ENCODE peak calls at places on chromosomes 2 and 18, in ten cellular contexts. One of them, this sample, is unnamed.

GRCh38 chr2:147607379-147607778 is 237.4 kb upstream of the ACVR2A start:
- DNase-seq in A549: no peak
- DNase-seq in body of pancreas: no peak
- DNase-seq in neuronal stem cell: no peak
- DNase-seq in CD8-positive, alpha-beta memory T cell: no peak
- DNase-seq in SJSA1: no peak
- DNase-seq in naive thymus-derived CD4-positive, alpha-beta T cell: no peak
- DNase-seq in astrocyte: no peak
- DNase-seq in uterus: no peak
- DNase-seq in thoracic aorta: no peak
- DNase-seq in this sample: no peak

GRCh38 chr2:235639387-235639786 is 145.5 kb downstream of the AGAP1 start:
- DNase-seq in A549: peak
- DNase-seq in body of pancreas: peak
- DNase-seq in neuronal stem cell: no peak
- DNase-seq in CD8-positive, alpha-beta memory T cell: no peak
- DNase-seq in SJSA1: peak
- DNase-seq in naive thymus-derived CD4-positive, alpha-beta T cell: no peak
- DNase-seq in astrocyte: peak
- DNase-seq in uterus: peak
- DNase-seq in thoracic aorta: peak
- DNase-seq in this sample: peak

GRCh38 chr18:79599503-79599931 is 80.1 kb upstream of the CTDP1 start:
- DNase-seq in A549: peak
- DNase-seq in body of pancreas: no peak
- DNase-seq in neuronal stem cell: no peak
- DNase-seq in CD8-positive, alpha-beta memory T cell: no peak
- DNase-seq in SJSA1: peak
- DNase-seq in naive thymus-derived CD4-positive, alpha-beta T cell: no peak
- DNase-seq in astrocyte: peak
- DNase-seq in uterus: peak
- DNase-seq in thoracic aorta: no peak
- DNase-seq in this sample: peak

GRCh38 chr18:35780937-35781336 is 191.5 kb upstream of the RMP24 start:
- DNase-seq in A549: no peak
- DNase-seq in body of pancreas: no peak
- DNase-seq in neuronal stem cell: no peak
- DNase-seq in CD8-positive, alpha-beta memory T cell: no peak
- DNase-seq in SJSA1: no peak
- DNase-seq in naive thymus-derived CD4-positive, alpha-beta T cell: no peak
- DNase-seq in astrocyte: no peak
- DNase-seq in uterus: no peak
- DNase-seq in thoracic aorta: no peak
- DNase-seq in this sample: no peak

GRCh38 chr2:231928901-231929725 is 2.9 kb upstream of the NPPC start:
- DNase-seq in A549: no peak
- DNase-seq in body of pancreas: no peak
- DNase-seq in neuronal stem cell: no peak
- DNase-seq in CD8-positive, alpha-beta memory T cell: no peak
- DNase-seq in SJSA1: peak
- DNase-seq in naive thymus-derived CD4-positive, alpha-beta T cell: no peak
- DNase-seq in astrocyte: no peak
- DNase-seq in uterus: no peak
- DNase-seq in thoracic aorta: no peak
- DNase-seq in this sample: peak

GRCh38 chr2:178874529-178875240 is 67.5 kb upstream of the TTN start:
- DNase-seq in A549: no peak
- DNase-seq in body of pancreas: peak
- DNase-seq in neuronal stem cell: no peak
- DNase-seq in CD8-positive, alpha-beta memory T cell: no peak
- DNase-seq in SJSA1: no peak
- DNase-seq in naive thymus-derived CD4-positive, alpha-beta T cell: no peak
- DNase-seq in astrocyte: no peak
- DNase-seq in uterus: no peak
- DNase-seq in thoracic aorta: no peak
- DNase-seq in this sample: no peak

GRCh38 chr18:76672627-76673026 is 149.7 kb upstream of the ZNF236 start:
- DNase-seq in A549: no peak
- DNase-seq in body of pancreas: no peak
- DNase-seq in neuronal stem cell: no peak
- DNase-seq in CD8-positive, alpha-beta memory T cell: no peak
- DNase-seq in SJSA1: no peak
- DNase-seq in naive thymus-derived CD4-positive, alpha-beta T cell: no peak
- DNase-seq in astrocyte: peak
- DNase-seq in uterus: peak
- DNase-seq in thoracic aorta: no peak
- DNase-seq in this sample: no peak

GRCh38 chr2:143205106-143205764 is 76.0 kb downstream of the ARHGAP15 start:
- DNase-seq in A549: peak
- DNase-seq in body of pancreas: no peak
- DNase-seq in neuronal stem cell: no peak
- DNase-seq in CD8-positive, alpha-beta memory T cell: no peak
- DNase-seq in SJSA1: no peak
- DNase-seq in naive thymus-derived CD4-positive, alpha-beta T cell: peak
- DNase-seq in astrocyte: peak
- DNase-seq in uterus: no peak
- DNase-seq in thoracic aorta: no peak
- DNase-seq in this sample: no peak

GRCh38 chr2:131004446-131005209 is 88.6 kb downstream of the FAM168B start:
- DNase-seq in A549: no peak
- DNase-seq in body of pancreas: no peak
- DNase-seq in neuronal stem cell: no peak
- DNase-seq in CD8-positive, alpha-beta memory T cell: no peak
- DNase-seq in SJSA1: no peak
- DNase-seq in naive thymus-derived CD4-positive, alpha-beta T cell: no peak
- DNase-seq in astrocyte: no peak
- DNase-seq in uterus: no peak
- DNase-seq in thoracic aorta: no peak
- DNase-seq in this sample: no peak

GRCh38 chr2:174176898-174177297 is 71.4 kb downstream of the OLA1 start:
- DNase-seq in A549: no peak
- DNase-seq in body of pancreas: no peak
- DNase-seq in neuronal stem cell: peak
- DNase-seq in CD8-positive, alpha-beta memory T cell: no peak
- DNase-seq in SJSA1: no peak
- DNase-seq in naive thymus-derived CD4-positive, alpha-beta T cell: no peak
- DNase-seq in astrocyte: peak
- DNase-seq in uterus: no peak
- DNase-seq in thoracic aorta: no peak
- DNase-seq in this sample: no peak

GRCh38 chr2:38092196-38092902 is 16.4 kb upstream of the CYP1B1 start:
- DNase-seq in A549: peak
- DNase-seq in body of pancreas: no peak
- DNase-seq in neuronal stem cell: no peak
- DNase-seq in CD8-positive, alpha-beta memory T cell: no peak
- DNase-seq in SJSA1: peak
- DNase-seq in naive thymus-derived CD4-positive, alpha-beta T cell: no peak
- DNase-seq in astrocyte: peak
- DNase-seq in uterus: peak
- DNase-seq in thoracic aorta: no peak
- DNase-seq in this sample: no peak

GRCh38 chr18:74832999-74833398 is 235.3 kb downstream of the ZNF407 start:
- DNase-seq in A549: no peak
- DNase-seq in body of pancreas: no peak
- DNase-seq in neuronal stem cell: no peak
- DNase-seq in CD8-positive, alpha-beta memory T cell: no peak
- DNase-seq in SJSA1: no peak
- DNase-seq in naive thymus-derived CD4-positive, alpha-beta T cell: no peak
- DNase-seq in astrocyte: no peak
- DNase-seq in uterus: no peak
- DNase-seq in thoracic aorta: no peak
- DNase-seq in this sample: no peak

GRCh38 chr2:230520875-230521155 is 104.8 kb downstream of the SP100 start:
- DNase-seq in A549: peak
- DNase-seq in body of pancreas: no peak
- DNase-seq in neuronal stem cell: no peak
- DNase-seq in CD8-positive, alpha-beta memory T cell: no peak
- DNase-seq in SJSA1: no peak
- DNase-seq in naive thymus-derived CD4-positive, alpha-beta T cell: no peak
- DNase-seq in astrocyte: peak
- DNase-seq in uterus: no peak
- DNase-seq in thoracic aorta: no peak
- DNase-seq in this sample: no peak

GRCh38 chr18:66344227-66344626 is 259.7 kb downstream of the CDH19 start:
- DNase-seq in A549: no peak
- DNase-seq in body of pancreas: no peak
- DNase-seq in neuronal stem cell: no peak
- DNase-seq in CD8-positive, alpha-beta memory T cell: no peak
- DNase-seq in SJSA1: no peak
- DNase-seq in naive thymus-derived CD4-positive, alpha-beta T cell: no peak
- DNase-seq in astrocyte: no peak
- DNase-seq in uterus: no peak
- DNase-seq in thoracic aorta: no peak
- DNase-seq in this sample: no peak

GRCh38 chr2:114127372-114127771 is 237.5 kb downstream of the ACTR3 start:
- DNase-seq in A549: no peak
- DNase-seq in body of pancreas: no peak
- DNase-seq in neuronal stem cell: no peak
- DNase-seq in CD8-positive, alpha-beta memory T cell: no peak
- DNase-seq in SJSA1: no peak
- DNase-seq in naive thymus-derived CD4-positive, alpha-beta T cell: no peak
- DNase-seq in astrocyte: peak
- DNase-seq in uterus: no peak
- DNase-seq in thoracic aorta: no peak
- DNase-seq in this sample: no peak

GRCh38 chr2:42904576-42904876 is 112.1 kb upstream of the HAAO start:
- DNase-seq in A549: no peak
- DNase-seq in body of pancreas: no peak
- DNase-seq in neuronal stem cell: no peak
- DNase-seq in CD8-positive, alpha-beta memory T cell: no peak
- DNase-seq in SJSA1: no peak
- DNase-seq in naive thymus-derived CD4-positive, alpha-beta T cell: no peak
- DNase-seq in astrocyte: no peak
- DNase-seq in uterus: no peak
- DNase-seq in thoracic aorta: no peak
- DNase-seq in this sample: no peak

GRCh38 chr2:229270551-229271410 is at the start of gene PID1:
- DNase-seq in A549: peak
- DNase-seq in body of pancreas: peak
- DNase-seq in neuronal stem cell: peak
- DNase-seq in CD8-positive, alpha-beta memory T cell: no peak
- DNase-seq in SJSA1: no peak
- DNase-seq in naive thymus-derived CD4-positive, alpha-beta T cell: no peak
- DNase-seq in astrocyte: peak
- DNase-seq in uterus: peak
- DNase-seq in thoracic aorta: no peak
- DNase-seq in this sample: no peak

GRCh38 chr2:2172516-2172915 is 158.6 kb downstream of the MYT1L start:
- DNase-seq in A549: no peak
- DNase-seq in body of pancreas: no peak
- DNase-seq in neuronal stem cell: no peak
- DNase-seq in CD8-positive, alpha-beta memory T cell: no peak
- DNase-seq in SJSA1: no peak
- DNase-seq in naive thymus-derived CD4-positive, alpha-beta T cell: no peak
- DNase-seq in astrocyte: no peak
- DNase-seq in uterus: no peak
- DNase-seq in thoracic aorta: no peak
- DNase-seq in this sample: no peak
- H3K27ac ChIP-seq in A549: no peak
- H3K27ac ChIP-seq in body of pancreas: no peak
- H3K27ac ChIP-seq in neuronal stem cell: no peak
- H3K27ac ChIP-seq in CD8-positive, alpha-beta memory T cell: no peak
- H3K27ac ChIP-seq in SJSA1: no peak
- H3K27ac ChIP-seq in naive thymus-derived CD4-positive, alpha-beta T cell: no peak
- H3K27ac ChIP-seq in astrocyte: no peak
- H3K27ac ChIP-seq in uterus: no peak
- H3K27ac ChIP-seq in thoracic aorta: no peak
- H3K27ac ChIP-seq in this sample: no peak

GRCh38 chr2:241615041-241615440 is 21.9 kb downstream of the THAP4 start:
- DNase-seq in A549: no peak
- DNase-seq in body of pancreas: no peak
- DNase-seq in neuronal stem cell: no peak
- DNase-seq in CD8-positive, alpha-beta memory T cell: no peak
- DNase-seq in SJSA1: no peak
- DNase-seq in naive thymus-derived CD4-positive, alpha-beta T cell: no peak
- DNase-seq in astrocyte: no peak
- DNase-seq in uterus: no peak
- DNase-seq in thoracic aorta: no peak
- DNase-seq in this sample: no peak

GRCh38 chr2:241616168-241617125 is 20.5 kb downstream of the THAP4 start:
- DNase-seq in A549: no peak
- DNase-seq in body of pancreas: no peak
- DNase-seq in neuronal stem cell: no peak
- DNase-seq in CD8-positive, alpha-beta memory T cell: no peak
- DNase-seq in SJSA1: no peak
- DNase-seq in naive thymus-derived CD4-positive, alpha-beta T cell: no peak
- DNase-seq in astrocyte: no peak
- DNase-seq in uterus: no peak
- DNase-seq in thoracic aorta: no peak
- DNase-seq in this sample: no peak

GRCh38 chr2:241613018-241613780 is 23.8 kb downstream of the THAP4 start:
- DNase-seq in A549: no peak
- DNase-seq in body of pancreas: no peak
- DNase-seq in neuronal stem cell: no peak
- DNase-seq in CD8-positive, alpha-beta memory T cell: no peak
- DNase-seq in SJSA1: no peak
- DNase-seq in naive thymus-derived CD4-positive, alpha-beta T cell: no peak
- DNase-seq in astrocyte: peak
- DNase-seq in uterus: no peak
- DNase-seq in thoracic aorta: no peak
- DNase-seq in this sample: no peak

GRCh38 chr2:241617431-241618154 is 19.4 kb downstream of the THAP4 start:
- DNase-seq in A549: no peak
- DNase-seq in body of pancreas: no peak
- DNase-seq in neuronal stem cell: no peak
- DNase-seq in CD8-positive, alpha-beta memory T cell: peak
- DNase-seq in SJSA1: no peak
- DNase-seq in naive thymus-derived CD4-positive, alpha-beta T cell: peak
- DNase-seq in astrocyte: no peak
- DNase-seq in uterus: no peak
- DNase-seq in thoracic aorta: no peak
- DNase-seq in this sample: no peak

GRCh38 chr2:241615522-241616052 is 21.4 kb downstream of the THAP4 start:
- DNase-seq in A549: no peak
- DNase-seq in body of pancreas: no peak
- DNase-seq in neuronal stem cell: no peak
- DNase-seq in CD8-positive, alpha-beta memory T cell: no peak
- DNase-seq in SJSA1: no peak
- DNase-seq in naive thymus-derived CD4-positive, alpha-beta T cell: no peak
- DNase-seq in astrocyte: no peak
- DNase-seq in uterus: no peak
- DNase-seq in thoracic aorta: no peak
- DNase-seq in this sample: no peak
- H3K27ac ChIP-seq in A549: no peak
- H3K27ac ChIP-seq in body of pancreas: no peak
- H3K27ac ChIP-seq in neuronal stem cell: no peak
- H3K27ac ChIP-seq in CD8-positive, alpha-beta memory T cell: no peak
- H3K27ac ChIP-seq in SJSA1: no peak
- H3K27ac ChIP-seq in naive thymus-derived CD4-positive, alpha-beta T cell: no peak
- H3K27ac ChIP-seq in astrocyte: no peak
- H3K27ac ChIP-seq in uterus: no peak
- H3K27ac ChIP-seq in thoracic aorta: no peak
- H3K27ac ChIP-seq in this sample: no peak

GRCh38 chr2:168716839-168717238 is 85.6 kb upstream of the NOSTRIN start:
- DNase-seq in A549: no peak
- DNase-seq in body of pancreas: no peak
- DNase-seq in neuronal stem cell: no peak
- DNase-seq in CD8-positive, alpha-beta memory T cell: no peak
- DNase-seq in SJSA1: no peak
- DNase-seq in naive thymus-derived CD4-positive, alpha-beta T cell: no peak
- DNase-seq in astrocyte: no peak
- DNase-seq in uterus: no peak
- DNase-seq in thoracic aorta: no peak
- DNase-seq in this sample: no peak
- H3K27ac ChIP-seq in A549: no peak
- H3K27ac ChIP-seq in body of pancreas: no peak
- H3K27ac ChIP-seq in neuronal stem cell: no peak
- H3K27ac ChIP-seq in CD8-positive, alpha-beta memory T cell: no peak
- H3K27ac ChIP-seq in SJSA1: no peak
- H3K27ac ChIP-seq in naive thymus-derived CD4-positive, alpha-beta T cell: no peak
- H3K27ac ChIP-seq in astrocyte: no peak
- H3K27ac ChIP-seq in uterus: no peak
- H3K27ac ChIP-seq in thoracic aorta: no peak
- H3K27ac ChIP-seq in this sample: no peak

GRCh38 chr2:241349941-241350340 is 6.1 kb upstream of the FARP2 start:
- DNase-seq in A549: no peak
- DNase-seq in body of pancreas: no peak
- DNase-seq in neuronal stem cell: no peak
- DNase-seq in CD8-positive, alpha-beta memory T cell: no peak
- DNase-seq in SJSA1: no peak
- DNase-seq in naive thymus-derived CD4-positive, alpha-beta T cell: no peak
- DNase-seq in astrocyte: no peak
- DNase-seq in uterus: no peak
- DNase-seq in thoracic aorta: no peak
- DNase-seq in this sample: no peak
- H3K27ac ChIP-seq in A549: peak
- H3K27ac ChIP-seq in body of pancreas: no peak
- H3K27ac ChIP-seq in neuronal stem cell: no peak
- H3K27ac ChIP-seq in CD8-positive, alpha-beta memory T cell: no peak
- H3K27ac ChIP-seq in SJSA1: no peak
- H3K27ac ChIP-seq in naive thymus-derived CD4-positive, alpha-beta T cell: peak
- H3K27ac ChIP-seq in astrocyte: no peak
- H3K27ac ChIP-seq in uterus: no peak
- H3K27ac ChIP-seq in thoracic aorta: no peak
- H3K27ac ChIP-seq in this sample: no peak